ENCODE peak calls at places on chromosomes 12 and 14, in five cellular contexts. F is upper lobe of right lung, T is KBM-7, D is HTR-8/SVneo, O is neural progenitor cell. A is an unnamed sample.

GRCh38 chr14:51341338-51341737 is 101.3 kb downstream of the TMX1 start:
- DNase-seq in F (no peak), D (no peak), T (no peak), O (no peak), A (no peak)

GRCh38 chr12:131159660-131160059 is 206.0 kb downstream of the ADGRD1 start:
- DNase-seq in T (peak; percentile 28), F (no peak), O (peak; percentile 69), D (no peak), A (no peak)

GRCh38 chr14:94049625-94050023 is 23.5 kb downstream of the OTUB2 start:
- DNase-seq in O (no peak), T (no peak), F (no peak), D (no peak), A (no peak)

GRCh38 chr12:6535960-6536847 is 1.9 kb downstream of the GAPDH start:
- DNase-seq in O (no peak), F (no peak), D (no peak), T (no peak), A (peak; percentile 53)

GRCh38 chr14:91048676-91049075 is 11.8 kb downstream of the RPS6KA5 start:
- DNase-seq in D (no peak), T (no peak), O (no peak), F (no peak), A (no peak)

GRCh38 chr14:92692822-92693226 is 55.6 kb downstream of the LGMN start:
- DNase-seq in O (no peak), D (no peak), T (peak; percentile 55), F (peak; percentile 89), A (no peak)

GRCh38 chr12:42976122-42976521 is 386.6 kb upstream of the PRICKLE1 start:
- DNase-seq in D (no peak), O (no peak), T (no peak), F (no peak), A (no peak)

GRCh38 chr12:89874146-89874545 is 165.5 kb upstream of the ATP2B1 start:
- DNase-seq in F (no peak), D (no peak), O (peak; percentile 6), T (no peak), A (no peak)

GRCh38 chr12:47821346-47821706 is 1.6 kb upstream of the HDAC7 start:
- DNase-seq in D (no peak), O (no peak), F (no peak), T (no peak), A (peak; percentile 24)

GRCh38 chr12:20863056-20863455 is 52.6 kb downstream of the SLCO1B3 start:
- DNase-seq in F (no peak), T (no peak), D (no peak), O (peak; percentile 2), A (no peak)

GRCh38 chr12:111406474-111407370 is 999 bp downstream of the SH2B3 start:
- DNase-seq in T (peak; percentile 74), D (no peak), O (peak; percentile 37), F (peak; percentile 76), A (no peak)

GRCh38 chr12:38689704-38690103 is 215.7 kb downstream of the CPNE8 start:
- DNase-seq in O (no peak), D (no peak), T (no peak), F (no peak), A (no peak)

GRCh38 chr12:69880566-69880965 is 55.5 kb downstream of the MYRFL start:
- DNase-seq in F (no peak), T (no peak), O (peak; percentile 38), D (no peak), A (no peak)

GRCh38 chr14:69260246-69260978 is 454 bp downstream of the GALNT16 start:
- DNase-seq in O (peak; percentile 89), F (no peak), D (peak; percentile 55), T (peak; percentile 26), A (no peak)

GRCh38 chr12:113796086-113796827 is 169.9 kb downstream of the RBM19 start:
- DNase-seq in O (no peak), D (no peak), T (no peak), F (peak; percentile 38), A (no peak)

GRCh38 chr14:100557658-100558057 is 29.6 kb downstream of the BEGAIN start:
- DNase-seq in T (no peak), F (no peak), O (no peak), D (no peak), A (no peak)

GRCh38 chr14:45810152-45810872 is 557.3 kb upstream of the MIS18BP1 start:
- DNase-seq in T (no peak), D (peak; percentile 10), F (no peak), O (peak; percentile 31), A (no peak)

GRCh38 chr14:105865266-105865903 is 339.0 kb downstream of the TMEM121 start:
- DNase-seq in F (no peak), O (no peak), D (no peak), T (no peak), A (peak; percentile 13)

GRCh38 chr12:64404470-64405446 is 566 bp downstream of the XPOT start:
- DNase-seq in T (peak; percentile 85), O (no peak), D (peak; percentile 51), F (peak; percentile 83), A (peak; percentile 30)

GRCh38 chr12:23708185-23708837 is 241.2 kb downstream of the SOX5 start:
- DNase-seq in O (no peak), D (no peak), F (no peak), T (no peak), A (no peak)

GRCh38 chr12:70283232-70283631 is 40.0 kb downstream of the CNOT2 start:
- DNase-seq in D (no peak), F (no peak), O (no peak), T (no peak), A (peak; percentile 57)

GRCh38 chr12:32107376-32108267 is 975 bp downstream of the BICD1 start:
- DNase-seq in F (no peak), T (peak; percentile 44), D (no peak), O (peak; percentile 48), A (no peak)

GRCh38 chr14:36713960-36714703 is 52.5 kb downstream of the PAX9 start:
- DNase-seq in F (no peak), O (no peak), D (no peak), T (no peak), A (no peak)

GRCh38 chr14:65940056-65940735 is 527.7 kb downstream of the FUT8 start:
- DNase-seq in T (peak; percentile 50), D (peak; percentile 38), O (peak; percentile 41), F (no peak), A (no peak)

GRCh38 chr12:113980537-113981337 is 14.6 kb upstream of the RBM19 start:
- DNase-seq in T (peak; percentile 49), O (peak; percentile 89), D (peak; percentile 59), F (no peak), A (peak; percentile 44)

GRCh38 chr14:104753528-104754212 is 723 bp downstream of the SIVA1 start:
- DNase-seq in O (peak; percentile 50), F (no peak), T (peak; percentile 15), D (no peak), A (no peak)

GRCh38 chr12:96510306-96510764 is 21.0 kb downstream of the CFAP54 start:
- DNase-seq in F (no peak), T (no peak), D (no peak), O (no peak), A (no peak)

A was measured in posterior cingulate gyrus.